ENCODE peak calls at places on chromosomes 4 and X, in ten cellular contexts. H is anterior cingulate cortex; K is LoVo; Y is activated CD8-positive, alpha-beta memory T cell treated with anti-CD3 and anti-CD28 coated beads for 1 hour; B is iris pigment epithelial cell; L is kidney tubule cell; M is AG10803; S is NCI-H1092; O is gastrocnemius medialis; N is SW480. G is an unnamed sample.

GRCh38 chr4:110190249-110190648 is 8.2 kb downstream of the ELOVL6 start:
- DNase-seq in H (no peak), K (no peak), Y (no peak), B (peak), L (no peak), M (no peak), S (no peak), O (no peak), N (no peak), G (no peak)

GRCh38 chr4:11487876-11488545 is 59.3 kb upstream of the HS3ST1 start:
- DNase-seq in H (no peak), K (peak), Y (no peak), B (peak), L (no peak), M (no peak), S (no peak), O (no peak), N (no peak), G (peak)

GRCh38 chrX:34978171-34978570 is 35.6 kb downstream of the FAM47B start:
- DNase-seq in H (no peak), K (no peak), Y (no peak), B (no peak), L (no peak), M (no peak), S (no peak), O (no peak), N (no peak), G (no peak)

GRCh38 chr4:112823631-112824030 is 186.7 kb downstream of the LARP7 start:
- DNase-seq in H (no peak), K (no peak), Y (no peak), B (no peak), L (no peak), M (no peak), S (peak), O (no peak), N (no peak), G (no peak)

GRCh38 chr4:152064282-152064681 is 303.5 kb upstream of the GATB start:
- DNase-seq in H (no peak), K (no peak), Y (no peak), B (no peak), L (no peak), M (no peak), S (no peak), O (no peak), N (no peak), G (no peak)

GRCh38 chrX:117743469-117744251 is 372.9 kb downstream of the KLHL13 start:
- DNase-seq in H (no peak), K (no peak), Y (no peak), B (peak), L (peak), M (no peak), S (no peak), O (no peak), N (no peak), G (peak)

GRCh38 chr4:19319607-19320006 is 932.1 kb upstream of the SLIT2 start:
- DNase-seq in H (no peak), K (no peak), Y (no peak), B (no peak), L (no peak), M (no peak), S (peak), O (no peak), N (no peak), G (no peak)

GRCh38 chrX:110159865-110160264 is 157.0 kb downstream of the TMEM164 start:
- DNase-seq in H (no peak), K (no peak), Y (no peak), B (no peak), L (no peak), M (no peak), S (no peak), O (no peak), N (no peak), G (no peak)

GRCh38 chr4:111630705-111631104 is 514.5 kb upstream of the FAM241A start:
- DNase-seq in H (no peak), K (peak), Y (no peak), B (peak), L (peak), M (peak), S (no peak), O (no peak), N (peak), G (peak)

GRCh38 chr4:33780952-33781655 is 2463.2 kb downstream of the ARAP2 start:
- DNase-seq in H (no peak), K (peak), Y (no peak), B (peak), L (peak), M (peak), S (no peak), O (no peak), N (peak), G (no peak)

GRCh38 chrX:91414710-91415109 is 19.9 kb upstream of the PABPC5 start:
- DNase-seq in H (no peak), K (no peak), Y (no peak), B (no peak), L (no peak), M (peak), S (no peak), O (no peak), N (no peak), G (peak)

GRCh38 chrX:45743081-45743533 is 542.4 kb upstream of the DIPK2B start:
- DNase-seq in H (no peak), K (peak), Y (no peak), B (peak), L (peak), M (peak), S (no peak), O (no peak), N (peak), G (no peak)

GRCh38 chr4:150305995-150306394 is 227.8 kb downstream of the DCLK2 start:
- DNase-seq in H (no peak), K (no peak), Y (no peak), B (peak), L (peak), M (peak), S (no peak), O (no peak), N (peak), G (no peak)

GRCh38 chr4:96465834-96466233 is 625.9 kb downstream of the PDHA2 start:
- DNase-seq in H (no peak), K (no peak), Y (no peak), B (no peak), L (no peak), M (no peak), S (no peak), O (no peak), N (no peak), G (no peak)

GRCh38 chr4:153530996-153531375 is 64.8 kb downstream of the TMEM131L start:
- DNase-seq in H (no peak), K (no peak), Y (no peak), B (no peak), L (no peak), M (no peak), S (no peak), O (no peak), N (no peak), G (no peak)

GRCh38 chr4:186839122-186840037 is 115.7 kb upstream of the FAT1 start:
- DNase-seq in H (no peak), K (peak), Y (no peak), B (peak), L (peak), M (peak), S (no peak), O (no peak), N (peak), G (no peak)

GRCh38 chr4:184282895-184283654 is 65.4 kb upstream of the ENPP6 start:
- DNase-seq in H (no peak), K (no peak), Y (no peak), B (no peak), L (peak), M (no peak), S (peak), O (no peak), N (no peak), G (no peak)

GRCh38 chrX:15605233-15605632 is 4.5 kb upstream of the ACE2 start:
- DNase-seq in H (no peak), K (no peak), Y (no peak), B (no peak), L (no peak), M (no peak), S (no peak), O (no peak), N (no peak), G (peak)

GRCh38 chr4:80492761-80493160 is 157.2 kb downstream of the CFAP299 start:
- DNase-seq in H (no peak), K (no peak), Y (peak), B (no peak), L (peak), M (no peak), S (no peak), O (no peak), N (peak), G (peak)

GRCh38 chr4:56843421-56843899 is 22.0 kb upstream of the SPINK2 start:
- DNase-seq in H (no peak), K (no peak), Y (no peak), B (peak), L (no peak), M (no peak), S (no peak), O (no peak), N (no peak), G (peak)

GRCh38 chr4:99077177-99077576 is 11.4 kb downstream of the ADH5 start:
- DNase-seq in H (no peak), K (no peak), Y (no peak), B (no peak), L (peak), M (no peak), S (no peak), O (no peak), N (no peak), G (no peak)

GRCh38 chrX:32116047-32116446 is 1044.2 kb upstream of the FTHL17 start:
- DNase-seq in H (no peak), K (no peak), Y (no peak), B (peak), L (peak), M (no peak), S (no peak), O (no peak), N (no peak), G (no peak)

GRCh38 chrX:10173331-10173900 is 16.6 kb downstream of the CLCN4 start:
- DNase-seq in H (peak), K (no peak), Y (no peak), B (peak), L (peak), M (peak), S (no peak), O (peak), N (no peak), G (peak)

GRCh38 chrX:78957768-78958130 is 12.6 kb downstream of the P2RY10 start:
- DNase-seq in H (no peak), K (no peak), Y (no peak), B (no peak), L (no peak), M (no peak), S (no peak), O (no peak), N (no peak), G (no peak)

GRCh38 chr4:148653681-148654080 is 211.5 kb upstream of the NR3C2 start:
- DNase-seq in H (no peak), K (no peak), Y (no peak), B (peak), L (peak), M (no peak), S (no peak), O (no peak), N (no peak), G (peak)

GRCh38 chrX:76428243-76429130 is 977 bp downstream of the MAGEE1 start:
- DNase-seq in H (no peak), K (no peak), Y (peak), B (no peak), L (peak), M (no peak), S (peak), O (no peak), N (no peak), G (peak)

GRCh38 chr4:182189107-182189878 is 53.9 kb upstream of the TENM3 start:
- DNase-seq in H (no peak), K (peak), Y (no peak), B (peak), L (peak), M (peak), S (no peak), O (no peak), N (peak), G (peak)

GRCh38 chr4:5371415-5372190 is 320.3 kb downstream of the STK32B start:
- DNase-seq in H (no peak), K (no peak), Y (no peak), B (no peak), L (peak), M (peak), S (no peak), O (no peak), N (peak), G (no peak)

GRCh38 chr4:148043990-148044645 is 312.2 kb downstream of the ARHGAP10 start:
- DNase-seq in H (no peak), K (no peak), Y (no peak), B (no peak), L (no peak), M (no peak), S (no peak), O (peak), N (no peak), G (no peak)

GRCh38 chr4:663438-664428 is 10.3 kb downstream of the ATP5ME start:
- DNase-seq in H (peak), K (no peak), Y (peak), B (no peak), L (peak), M (no peak), S (peak), O (no peak), N (no peak), G (peak)

GRCh38 chr4:111064342-111064993 is 441.6 kb upstream of the PITX2 start:
- DNase-seq in H (no peak), K (peak), Y (no peak), B (peak), L (peak), M (peak), S (no peak), O (no peak), N (no peak), G (no peak)

GRCh38 chr4:155604718-155605601 is 61.7 kb upstream of the GUCY1A1 start:
- DNase-seq in H (no peak), K (peak), Y (no peak), B (peak), L (peak), M (peak), S (no peak), O (no peak), N (no peak), G (no peak)

GRCh38 chr4:47469951-47470350 is 6.4 kb upstream of the COMMD8 start:
- DNase-seq in H (no peak), K (no peak), Y (no peak), B (peak), L (peak), M (peak), S (no peak), O (no peak), N (no peak), G (no peak)

GRCh38 chr4:35934370-35934981 is 309.8 kb downstream of the ARAP2 start:
- DNase-seq in H (no peak), K (peak), Y (no peak), B (peak), L (peak), M (peak), S (no peak), O (no peak), N (peak), G (peak)

GRCh38 chr4:120144634-120145033 is 78.0 kb upstream of the MAD2L1 start:
- DNase-seq in H (no peak), K (no peak), Y (no peak), B (no peak), L (no peak), M (no peak), S (no peak), O (no peak), N (no peak), G (no peak)

GRCh38 chr4:173208420-173208819 is 39.8 kb downstream of the GALNT7 start:
- DNase-seq in H (no peak), K (no peak), Y (no peak), B (no peak), L (no peak), M (no peak), S (no peak), O (no peak), N (no peak), G (no peak)

GRCh38 chrX:39670281-39670680 is 427.5 kb downstream of the BCOR start:
- DNase-seq in H (no peak), K (no peak), Y (no peak), B (peak), L (peak), M (peak), S (no peak), O (no peak), N (no peak), G (no peak)

GRCh38 chrX:139932077-139932900 is 564 bp downstream of the ATP11C start:
- DNase-seq in H (peak), K (peak), Y (peak), B (peak), L (peak), M (peak), S (no peak), O (peak), N (peak), G (peak)